ENCODE peak calls at places on chromosome 19, in five cellular contexts. R is RWPE1, I is A549, M is H1, D is left lung. X is an unnamed sample.
A peak's percentile ranks its signal among the peaks of the same experiment; 100 is the strongest.

GRCh38 chr19:6222884-6223283 is 56.9 kb downstream of the MLLT1 start:
- DNase-seq in D (no peak), R (peak; percentile 71), M (no peak), I (no peak), X (no peak)

GRCh38 chr19:45528744-45529453 is 21.6 kb downstream of the VASP start:
- DNase-seq in R (peak; percentile 93), I (no peak), M (peak; percentile 88), D (no peak), X (peak; percentile 44)

GRCh38 chr19:43525836-43526771 is 897 bp downstream of the ETHE1 start:
- DNase-seq in R (peak; percentile 25), M (peak; percentile 55), D (no peak), I (no peak), X (no peak)

GRCh38 chr19:30069535-30070197 is 127.6 kb downstream of the URI1 start:
- DNase-seq in I (no peak), R (no peak), D (no peak), M (no peak), X (no peak)

GRCh38 chr19:10262771-10263170 is 8.1 kb upstream of the ICAM1 start:
- DNase-seq in D (no peak), I (no peak), R (no peak), M (no peak), X (peak; percentile 56)

GRCh38 chr19:46862504-46862835 is 1.7 kb downstream of the ARHGAP35 start:
- DNase-seq in R (no peak), M (no peak), D (peak; percentile 26), I (no peak), X (no peak)

GRCh38 chr19:34588846-34589245 is 88.1 kb downstream of the SCGB2B2 start:
- DNase-seq in M (no peak), R (no peak), D (no peak), I (no peak), X (no peak)

GRCh38 chr19:28289294-28290063 is 923.5 kb downstream of the UQCRFS1 start:
- DNase-seq in M (no peak), R (no peak), D (no peak), I (no peak), X (no peak)

GRCh38 chr19:40831502-40832430 is 18.5 kb downstream of the CYP2A6 start:
- DNase-seq in D (no peak), I (peak; percentile 60), M (no peak), R (peak; percentile 74), X (peak; percentile 100)

GRCh38 chr19:5067666-5068065 is 98.8 kb downstream of the KDM4B start:
- DNase-seq in D (no peak), R (no peak), M (no peak), I (no peak), X (no peak)

GRCh38 chr19:53158119-53158656 is 665 bp downstream of the ZNF347 start:
- DNase-seq in R (peak; percentile 30), I (no peak), M (peak; percentile 65), D (peak; percentile 37), X (peak; percentile 31)

GRCh38 chr19:51737924-51738323 is 13.8 kb downstream of the FPR1 start:
- DNase-seq in M (no peak), D (no peak), I (no peak), R (no peak), X (no peak)
- H3K27ac ChIP-seq in M (no peak overlapping the region), D (no peak overlapping the region), I (no peak overlapping the region), R (no peak overlapping the region), X (no peak overlapping the region)

GRCh38 chr19:12996542-12997094 is 1.3 kb downstream of the NFIX start:
- DNase-seq in M (peak; percentile 81), R (no peak), I (no peak), D (no peak), X (peak; percentile 43)

GRCh38 chr19:12994701-12995595 is at the start of gene NFIX:
- DNase-seq in D (peak; percentile 64), R (no peak), M (no peak), I (no peak), X (peak; percentile 60)

GRCh38 chr19:12997967-12998940 is 3.0 kb downstream of the NFIX start:
- DNase-seq in M (no peak), I (no peak), D (no peak), R (no peak), X (no peak)

GRCh38 chr19:12995596-12996541 is 594 bp downstream of the NFIX start:
- DNase-seq in I (no peak), D (no peak), R (no peak), M (no peak), X (no peak)

DNA sequence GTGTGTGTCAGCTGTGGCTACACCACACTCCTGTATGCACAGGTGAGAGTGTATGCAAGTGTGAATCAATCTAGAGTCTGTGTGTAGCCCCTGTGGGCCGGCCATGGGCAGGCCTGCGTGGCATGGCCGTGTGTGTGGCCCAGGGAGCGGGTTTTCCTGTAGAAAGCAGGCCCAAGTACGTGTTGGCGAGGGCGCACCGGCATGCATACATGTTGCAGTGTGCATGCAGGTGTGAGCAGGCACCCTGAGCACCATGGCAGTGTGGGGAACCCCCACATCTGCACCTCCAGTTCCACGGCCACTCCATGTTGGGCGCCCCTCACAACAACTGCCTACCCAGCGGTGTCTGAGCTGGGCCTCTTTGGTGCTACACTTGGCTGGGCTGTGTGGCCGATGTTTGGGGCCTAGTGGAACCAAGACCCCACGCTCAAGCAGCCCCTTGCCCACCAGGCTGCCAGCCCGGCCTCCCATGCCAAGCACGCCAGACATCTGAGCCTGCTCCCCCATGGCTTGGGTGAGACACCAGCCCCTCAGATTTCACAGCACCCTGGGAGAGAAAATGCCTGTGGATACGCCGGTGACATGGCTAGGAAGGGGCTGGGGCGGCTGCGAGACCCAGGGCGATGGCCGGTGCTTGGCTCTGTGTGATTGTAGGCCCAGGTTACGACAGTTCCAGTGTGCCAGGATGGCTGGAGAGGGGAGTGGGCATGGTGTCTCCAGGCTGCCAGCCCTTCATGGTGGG is 2.1 kb downstream of the NFIX start:
- DNase-seq in M (no peak), D (no peak), I (no peak), R (no peak), X (no peak)
- H3K27ac ChIP-seq in M (no peak overlapping the region), D (peak overlapping the region; percentile 81), I (no peak overlapping the region), R (peak overlapping the region; percentile 98), X (peak overlapping the region; percentile 90)

DNA sequence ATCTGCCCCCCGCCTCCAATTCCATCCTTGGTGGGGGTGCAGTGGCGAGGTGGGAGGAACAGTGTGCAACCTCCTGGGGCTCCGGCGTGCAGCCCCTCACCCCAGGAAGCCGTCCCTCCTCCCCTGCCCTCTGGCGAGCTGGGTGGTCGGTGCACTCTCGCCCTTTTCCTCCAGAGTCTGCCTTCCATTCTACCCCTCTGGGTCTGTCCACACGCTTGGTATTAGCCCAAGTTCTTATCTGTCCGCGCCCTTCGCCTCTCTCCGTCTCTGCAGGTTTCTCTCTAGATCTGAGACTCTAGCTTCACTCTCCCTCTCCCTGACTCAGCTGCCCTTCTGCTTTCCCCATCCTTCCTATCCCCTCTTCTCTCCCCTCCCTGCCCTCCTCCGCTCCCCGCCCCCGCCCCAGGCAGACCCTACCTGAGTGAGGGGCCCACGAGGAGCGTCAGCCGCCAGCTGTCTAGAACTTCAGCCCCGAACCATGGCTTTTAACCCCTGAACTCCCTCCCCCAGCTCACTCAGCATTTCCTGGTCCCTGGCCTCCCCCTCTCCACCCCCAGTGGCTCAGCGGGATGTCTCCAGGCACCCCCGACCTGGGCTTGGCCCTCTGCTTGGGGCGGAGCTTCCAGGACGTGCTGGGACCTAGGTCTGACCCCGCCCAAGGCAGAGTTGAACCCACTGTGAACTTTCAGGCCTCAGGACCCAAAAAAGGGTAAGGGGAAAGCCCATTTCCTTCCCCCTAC is 499 bp upstream of the KLK13 start:
- DNase-seq in R (no peak), D (no peak), I (no peak), M (peak; percentile 68), X (no peak)
- H3K27ac ChIP-seq in R (no peak overlapping the region), D (no peak overlapping the region), I (peak overlapping the region; percentile 67), M (no peak overlapping the region), X (no peak overlapping the region)

GRCh38 chr19:1947651-1948209 is 6.8 kb downstream of the CSNK1G2 start:
- DNase-seq in D (no peak), R (peak; percentile 27), I (no peak), M (no peak), X (no peak)
- H3K27ac ChIP-seq in D (no peak overlapping the region), R (peak overlapping the region; percentile 66), I (no peak overlapping the region), M (no peak overlapping the region), X (no peak overlapping the region)

GRCh38 chr19:8239528-8240273 is 30.5 kb downstream of the CERS4 start:
- DNase-seq in I (no peak), R (no peak), D (no peak), M (no peak), X (no peak)

GRCh38 chr19:8240274-8241229 is 31.4 kb downstream of the CERS4 start:
- DNase-seq in I (no peak), D (peak; percentile 94), R (peak; percentile 95), M (peak; percentile 62), X (peak; percentile 95)

GRCh38 chr19:8237026-8237425 is 27.9 kb downstream of the CERS4 start:
- DNase-seq in M (no peak), I (no peak), D (no peak), R (no peak), X (no peak)

GRCh38 chr19:8241646-8242045 is 32.5 kb downstream of the CERS4 start:
- DNase-seq in I (no peak), R (no peak), D (no peak), M (no peak), X (no peak)

DNA sequence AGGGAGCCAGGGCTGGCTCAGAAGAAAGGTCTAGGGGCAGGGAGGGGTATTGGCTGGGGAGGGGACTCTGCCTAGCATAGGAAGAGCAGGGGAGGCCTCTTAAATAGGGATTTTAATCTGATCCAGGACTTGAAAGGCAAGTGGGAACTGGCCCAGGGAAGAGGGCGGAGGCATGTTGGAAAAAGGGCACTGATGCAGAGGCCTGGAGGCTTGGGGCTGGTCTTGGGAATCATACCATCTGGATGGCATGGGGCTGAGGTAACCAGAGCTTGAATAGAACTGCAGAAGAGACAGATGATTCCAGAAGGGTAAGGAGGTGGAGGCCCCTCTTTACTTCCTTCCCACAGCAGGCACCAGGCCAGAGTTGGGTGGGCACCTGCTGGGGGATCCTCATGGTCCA is 29.1 kb downstream of the CERS4 start:
- DNase-seq in M (no peak), R (peak; percentile 57), D (no peak), I (no peak), X (no peak)
- H3K27ac ChIP-seq in M (no peak overlapping the region), R (peak overlapping the region; percentile 92), D (no peak overlapping the region), I (no peak overlapping the region), X (no peak overlapping the region)

DNA sequence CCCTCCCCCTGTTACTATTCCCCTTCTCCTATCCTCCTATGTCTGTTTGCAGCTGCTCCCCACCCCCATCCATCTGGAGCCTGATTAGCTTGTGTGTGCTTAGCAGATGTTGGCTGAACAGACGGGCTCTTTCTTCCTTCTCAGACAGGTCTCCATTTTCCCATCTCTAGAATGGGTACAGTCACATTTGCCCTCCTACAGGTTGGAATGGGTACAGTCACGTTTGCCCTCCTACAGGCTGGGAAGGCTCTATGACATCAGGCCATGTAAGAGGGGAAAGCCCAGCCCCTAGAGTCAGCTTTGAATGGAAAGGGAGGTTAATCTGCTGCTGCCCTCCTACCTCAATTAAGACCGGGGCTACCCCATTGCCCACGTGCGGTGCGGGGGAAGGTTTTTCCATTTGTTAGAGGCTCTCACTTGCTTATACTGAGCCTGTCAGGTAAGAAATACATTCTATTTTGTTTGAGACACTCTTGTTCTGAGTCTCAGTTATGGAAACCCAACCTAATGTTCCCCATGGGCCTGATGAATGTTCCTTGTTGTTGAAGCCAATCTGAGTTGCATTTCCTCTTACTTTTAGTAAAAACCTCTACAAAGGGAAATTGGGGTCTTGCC is 2.2 kb upstream of the CLEC17A start:
- DNase-seq in R (no peak), D (no peak), I (no peak), M (no peak), X (no peak)
- H3K27ac ChIP-seq in R (no peak overlapping the region), D (no peak overlapping the region), I (no peak overlapping the region), M (no peak overlapping the region), X (no peak overlapping the region)

DNA sequence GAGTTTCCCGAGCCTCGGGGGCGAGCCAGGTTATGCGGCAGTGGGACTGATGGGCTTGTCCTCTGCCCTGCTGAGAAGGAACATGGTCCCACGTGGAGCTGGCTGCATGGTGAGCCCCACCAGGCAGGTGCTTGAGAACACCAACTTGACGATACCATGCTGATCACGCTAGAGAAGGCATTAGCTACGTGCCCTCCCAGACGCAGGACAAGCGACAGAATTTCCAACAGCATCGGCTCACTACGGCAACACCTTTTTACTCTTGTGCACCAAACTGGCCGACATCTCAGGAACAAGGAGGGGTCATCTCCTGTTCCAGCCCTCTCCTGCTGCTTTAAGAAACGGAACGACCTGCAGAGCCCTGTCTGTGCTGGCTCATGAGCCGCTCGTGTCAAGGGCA is 8.3 kb downstream of the ZFR2 start:
- DNase-seq in I (no peak), M (no peak), R (no peak), D (no peak), X (no peak)
- H3K27ac ChIP-seq in I (no peak overlapping the region), M (no peak overlapping the region), R (no peak overlapping the region), D (no peak overlapping the region), X (no peak overlapping the region)

X was measured in fibroblast of lung.